ENCODE peak calls at places on chromosomes 12 and 14, in five cellular contexts. V is psoas muscle, Y is foreskin fibroblast, Q is GM12864, X is fibroblast of lung. S is an unnamed sample.

GRCh38 chr12:17579148-17580026 is 510.6 kb downstream of the RERGL start:
- DNase-seq in V (no peak), Y (no peak), Q (no peak), X (no peak), S (no peak)

GRCh38 chr12:48002773-48003218 is 1.5 kb downstream of the COL2A1 start:
- DNase-seq in V (peak; percentile 68), Y (peak; percentile 71), Q (no peak), X (peak; percentile 25), S (no peak)

GRCh38 chr14:50964683-50965390 is 20.6 kb upstream of the PYGL start:
- DNase-seq in V (no peak), Y (peak; percentile 94), Q (no peak), X (peak; percentile 100), S (peak; percentile 83)

GRCh38 chr12:68786929-68787328 is 21.0 kb upstream of the MDM2 start:
- DNase-seq in V (no peak), Y (peak; percentile 40), Q (no peak), X (no peak), S (no peak)

GRCh38 chr14:98008381-98009113 is 1211.4 kb downstream of the VRK1 start:
- DNase-seq in V (no peak), Y (no peak), Q (no peak), X (no peak), S (no peak)

GRCh38 chr12:3249081-3249800 is 172.1 kb downstream of the TSPAN9 start:
- DNase-seq in V (no peak), Y (no peak), Q (no peak), X (no peak), S (no peak)

GRCh38 chr12:97024393-97024792 is 117.3 kb downstream of the NEDD1 start:
- DNase-seq in V (no peak), Y (no peak), Q (no peak), X (no peak), S (no peak)

GRCh38 chr12:127726928-127727327 is 540.0 kb upstream of the TMEM132C start:
- DNase-seq in V (no peak), Y (no peak), Q (no peak), X (no peak), S (no peak)

GRCh38 chr14:68685419-68686211 is 107.3 kb downstream of the ZFP36L1 start:
- DNase-seq in V (no peak), Y (peak; percentile 70), Q (peak; percentile 78), X (peak; percentile 67), S (no peak)

GRCh38 chr12:56032006-56032405 is 9.7 kb upstream of the RPS26 start:
- DNase-seq in V (no peak), Y (no peak), Q (no peak), X (no peak), S (no peak)

GRCh38 chr12:56028511-56029165 is 7.8 kb downstream of the IKZF4 start:
- DNase-seq in V (no peak), Y (peak; percentile 41), Q (no peak), X (no peak), S (no peak)

GRCh38 chr12:56029166-56029519 is 8.3 kb downstream of the IKZF4 start:
- DNase-seq in V (no peak), Y (peak; percentile 88), Q (no peak), X (peak; percentile 54), S (peak; percentile 37)

GRCh38 chr12:56034586-56035332 is 7.0 kb upstream of the RPS26 start:
- DNase-seq in V (no peak), Y (no peak), Q (no peak), X (no peak), S (no peak)

DNA sequence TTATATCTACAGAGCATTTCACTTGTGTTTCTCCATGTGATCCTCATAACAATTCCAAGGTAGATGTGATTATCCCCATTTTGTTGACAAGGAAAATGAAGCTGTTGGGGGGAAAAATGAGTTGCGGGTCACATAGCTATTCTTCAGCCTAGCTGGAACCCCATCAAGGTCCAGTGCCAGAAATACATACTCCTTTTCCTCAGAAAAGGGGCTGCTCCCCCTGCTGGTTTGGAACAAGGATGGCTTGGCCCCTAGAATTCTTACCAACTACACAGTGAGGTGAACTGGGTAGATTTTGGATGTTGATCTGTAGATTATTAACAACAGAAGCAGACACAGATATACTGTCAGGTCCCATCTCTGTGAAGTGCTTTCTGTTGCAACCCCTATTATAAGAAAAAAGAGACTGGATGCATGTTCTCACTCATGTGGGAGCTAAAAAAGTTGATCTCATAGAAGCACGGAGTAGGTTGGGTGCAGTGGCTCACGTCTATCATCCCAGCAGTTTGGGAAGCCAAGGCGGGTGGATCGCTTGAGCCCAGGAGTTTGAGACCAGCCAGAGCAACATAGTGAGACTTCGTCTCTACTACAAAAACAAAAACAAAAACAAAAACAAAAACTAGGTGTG is 8.9 kb downstream of the IKZF4 start:
- DNase-seq in V (no peak), Y (peak; percentile 85), Q (no peak), X (peak; percentile 76), S (peak; percentile 27)
- H3K4me3 ChIP-seq in V (no peak overlapping the region), Y (no peak overlapping the region), Q (no peak overlapping the region), X (no peak overlapping the region), S (no peak overlapping the region)

GRCh38 chr12:118436002-118436724 is 59.8 kb downstream of the SUDS3 start:
- DNase-seq in V (no peak), Y (no peak), Q (no peak), X (no peak), S (no peak)
- TF ChIP-seq CTCF in V (peak; percentile 51), Y (peak; percentile 17), Q (peak; percentile 50), X (no peak), S (peak; percentile 11)

GRCh38 chr14:73739899-73740685 is 25.9 kb upstream of the PNMA1 start:
- DNase-seq in V (no peak), Y (no peak), Q (no peak), X (no peak), S (no peak)
- H3K4me3 ChIP-seq in V (peak overlapping the region; percentile 42), Y (no peak overlapping the region), Q (no peak overlapping the region), X (no peak overlapping the region), S (no peak overlapping the region)

GRCh38 chr14:38199076-38199475 is 8.6 kb upstream of the SSTR1 start:
- DNase-seq in V (no peak), Y (no peak), Q (no peak), X (no peak), S (no peak)

GRCh38 chr14:38199768-38200167 is 7.9 kb upstream of the SSTR1 start:
- DNase-seq in V (no peak), Y (no peak), Q (no peak), X (peak; percentile 68), S (no peak)

GRCh38 chr14:38197761-38198345 is 9.9 kb upstream of the SSTR1 start:
- DNase-seq in V (no peak), Y (peak; percentile 52), Q (no peak), X (no peak), S (no peak)

GRCh38 chr14:38198425-38198824 is 9.3 kb upstream of the SSTR1 start:
- DNase-seq in V (no peak), Y (no peak), Q (no peak), X (no peak), S (no peak)

DNA sequence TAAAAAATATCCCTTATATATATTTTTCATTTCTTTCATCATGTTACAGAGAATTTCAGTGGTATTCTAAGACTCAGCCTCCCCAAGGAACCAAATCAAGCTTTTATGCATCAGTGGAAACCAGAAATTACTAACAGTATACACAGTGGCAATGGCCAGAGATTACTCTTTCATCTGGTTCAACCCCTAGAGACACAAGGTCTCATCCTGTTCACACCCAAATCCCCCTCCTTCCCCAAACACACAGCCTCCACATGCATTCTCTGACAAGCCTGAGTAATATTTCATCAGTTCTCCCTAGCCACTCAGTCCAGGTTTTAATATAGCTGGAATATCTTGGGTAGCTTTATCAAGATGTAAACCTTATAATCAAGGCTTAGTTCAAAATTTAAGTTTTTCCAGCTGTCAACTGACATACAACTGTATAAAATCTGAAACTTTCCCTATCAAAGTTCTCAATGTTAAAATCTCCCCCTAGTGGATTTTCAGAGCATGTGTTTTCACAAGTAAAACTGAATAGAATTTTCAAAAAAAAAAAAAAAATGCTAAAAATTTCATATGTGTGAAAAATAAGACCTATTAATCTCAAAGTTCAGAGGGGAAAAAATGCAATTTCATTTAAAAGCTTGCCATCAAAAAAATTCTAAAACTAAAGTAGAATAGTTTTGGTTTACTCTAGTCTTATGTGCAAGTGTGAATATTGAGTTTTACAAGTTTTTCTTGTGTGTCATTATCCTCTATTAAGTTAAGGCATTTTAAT is 10.5 kb upstream of the SSTR1 start:
- DNase-seq in V (no peak), Y (peak; percentile 33), Q (no peak), X (peak; percentile 52), S (no peak)
- TF ChIP-seq CTCF in V (peak; percentile 49), Y (peak; percentile 47), Q (no peak), X (peak; percentile 21), S (peak; percentile 30)

DNA sequence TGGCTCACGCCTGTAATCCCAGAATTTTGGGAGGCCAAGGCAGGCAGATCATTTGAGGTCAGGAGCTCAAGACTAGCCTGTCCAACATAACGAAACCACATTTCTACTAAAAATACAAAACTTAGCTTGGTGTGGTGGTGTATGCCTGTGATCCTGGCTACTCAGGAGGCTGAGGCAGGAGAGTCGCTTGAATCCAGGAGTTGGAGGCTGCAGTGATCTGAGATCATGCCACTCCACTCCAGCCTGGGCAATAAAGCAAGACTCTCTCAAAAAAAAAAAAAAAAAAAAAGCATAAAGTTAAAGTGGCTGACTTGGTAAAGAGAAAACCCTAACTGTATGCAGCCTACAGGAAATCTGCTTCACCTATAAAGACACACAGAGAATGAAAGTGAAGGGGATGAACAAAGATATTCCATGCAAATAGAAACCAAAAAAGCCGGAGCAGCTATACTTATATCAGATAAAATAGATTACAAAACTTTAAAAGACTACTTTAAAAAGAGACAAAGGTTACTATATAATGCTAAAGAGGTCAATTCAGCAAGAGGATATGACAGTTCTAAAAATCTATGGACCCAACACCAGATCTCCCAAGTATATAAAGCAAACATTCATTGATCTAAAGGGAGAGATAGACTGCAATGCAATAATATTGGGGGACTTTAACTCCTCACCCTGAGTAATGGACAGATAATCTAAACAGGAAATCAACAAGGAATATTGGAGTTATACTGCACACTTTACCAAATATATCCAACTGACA is 4.1 kb downstream of the CLEC2B start:
- DNase-seq in V (no peak), Y (no peak), Q (no peak), X (no peak), S (no peak)
- H3K4me3 ChIP-seq in V (peak overlapping the region; percentile 71), Y (no peak overlapping the region), Q (no peak overlapping the region), X (no peak overlapping the region), S (no peak overlapping the region)

GRCh38 chr14:32897724-32898064 is 41.0 kb upstream of the NPAS3 start:
- DNase-seq in V (no peak), Y (peak; percentile 3), Q (no peak), X (no peak), S (no peak)
- TF ChIP-seq CTCF in V (no peak), Y (no peak), Q (no peak), X (no peak), S (no peak)

GRCh38 chr12:52020126-52020525 is 13.4 kb downstream of the TAMALIN start:
- DNase-seq in V (no peak), Y (no peak), Q (no peak), X (no peak), S (no peak)

GRCh38 chr12:52022841-52023181 is 16.1 kb downstream of the TAMALIN start:
- DNase-seq in V (no peak), Y (no peak), Q (no peak), X (no peak), S (no peak)

GRCh38 chr12:52018448-52019122 is 11.8 kb downstream of the TAMALIN start:
- DNase-seq in V (no peak), Y (no peak), Q (no peak), X (no peak), S (no peak)

GRCh38 chr12:52019123-52019770 is 12.5 kb downstream of the TAMALIN start:
- DNase-seq in V (no peak), Y (no peak), Q (no peak), X (no peak), S (no peak)

GRCh38 chr12:52020539-52021336 is 14.0 kb downstream of the TAMALIN start:
- DNase-seq in V (no peak), Y (peak; percentile 71), Q (no peak), X (peak; percentile 57), S (no peak)
- H3K4me3 ChIP-seq in V (no peak overlapping the region), Y (no peak overlapping the region), Q (no peak overlapping the region), X (no peak overlapping the region), S (no peak overlapping the region)